ENCODE peak calls at places on chromosomes 11 and 22, in four cellular contexts. One of them, this sample, is unnamed.

GRCh38 chr11:45881708-45882368 is 3.6 kb upstream of the MAPK8IP1 start:
- DNase-seq in GM23338: no peak
- DNase-seq in suprapubic skin: no peak
- DNase-seq in transverse colon: no peak
- DNase-seq in this sample: no peak

GRCh38 chr22:33271390-33272161 is 213.4 kb upstream of the SYN3 start:
- DNase-seq in transverse colon: peak
- DNase-seq in GM23338: no peak
- DNase-seq in suprapubic skin: no peak
- DNase-seq in this sample: no peak

GRCh38 chr11:66676931-66677598 is 622 bp downstream of the RBM4B start:
- DNase-seq in suprapubic skin: no peak
- DNase-seq in transverse colon: no peak
- DNase-seq in GM23338: no peak
- DNase-seq in this sample: peak

GRCh38 chr11:33303541-33303940 is 46.4 kb downstream of the HIPK3 start:
- DNase-seq in transverse colon: no peak
- DNase-seq in suprapubic skin: no peak
- DNase-seq in GM23338: no peak
- DNase-seq in this sample: no peak

GRCh38 chr11:3103076-3103475 is 45.9 kb upstream of the CARS1 start:
- DNase-seq in GM23338: no peak
- DNase-seq in transverse colon: no peak
- DNase-seq in suprapubic skin: peak
- DNase-seq in this sample: no peak

GRCh38 chr11:44941286-44942021 is 9.2 kb downstream of the TP53I11 start:
- DNase-seq in transverse colon: no peak
- DNase-seq in suprapubic skin: no peak
- DNase-seq in GM23338: no peak
- DNase-seq in this sample: no peak

GRCh38 chr11:19055016-19055415 is 5.5 kb downstream of the MRGPRX2 start:
- DNase-seq in suprapubic skin: no peak
- DNase-seq in transverse colon: no peak
- DNase-seq in GM23338: no peak
- DNase-seq in this sample: no peak

GRCh38 chr11:77143405-77144020 is 15.5 kb downstream of the MYO7A start:
- DNase-seq in transverse colon: no peak
- DNase-seq in GM23338: no peak
- DNase-seq in suprapubic skin: no peak
- DNase-seq in this sample: no peak

GRCh38 chr11:99519095-99519494 is 498.3 kb downstream of the CNTN5 start:
- DNase-seq in suprapubic skin: no peak
- DNase-seq in transverse colon: no peak
- DNase-seq in GM23338: peak
- DNase-seq in this sample: no peak

GRCh38 chr11:110531056-110531756 is 101.5 kb downstream of the FDX1 start:
- DNase-seq in GM23338: no peak
- DNase-seq in transverse colon: no peak
- DNase-seq in suprapubic skin: no peak
- DNase-seq in this sample: no peak
- TF ChIP-seq CTCF in GM23338: no peak
- TF ChIP-seq CTCF in transverse colon: no peak
- TF ChIP-seq CTCF in suprapubic skin: no peak
- TF ChIP-seq CTCF in this sample: no peak

DNA sequence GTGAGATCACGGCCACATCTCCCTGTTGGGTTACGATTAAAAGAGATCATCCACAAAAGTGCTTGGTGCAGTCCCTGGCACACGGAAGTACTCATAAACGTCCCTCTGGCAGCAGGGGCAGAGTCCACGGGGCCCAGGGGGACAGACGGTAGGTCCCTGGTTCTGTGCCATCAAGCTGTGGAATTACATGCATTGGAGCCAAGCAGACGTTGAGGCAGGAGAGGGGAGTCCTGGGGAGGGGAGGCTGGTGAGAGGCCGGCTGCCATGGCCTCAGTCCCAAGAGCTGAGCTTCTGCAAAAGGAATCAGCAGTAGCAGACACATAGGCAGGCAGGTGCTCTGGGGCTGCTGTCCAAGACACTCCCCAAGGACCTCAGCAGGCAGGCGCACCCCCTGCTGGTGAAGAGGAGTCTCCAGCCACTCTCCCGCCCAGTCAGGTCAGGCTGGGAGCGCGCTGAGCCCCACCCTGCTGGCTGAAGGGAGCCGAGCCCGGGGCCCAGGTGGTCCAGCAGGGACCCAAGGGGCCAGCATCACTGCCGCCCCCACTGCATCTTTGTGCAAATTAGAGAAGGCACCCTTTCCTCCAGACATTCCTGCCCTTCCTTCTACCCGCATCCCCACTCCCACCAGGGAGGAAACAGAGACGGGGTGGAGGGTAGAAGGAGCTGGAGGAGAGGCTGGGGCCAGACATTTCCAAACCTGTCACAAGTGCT is 7.6 kb upstream of the KCTD17 start:
- DNase-seq in suprapubic skin: no peak
- DNase-seq in GM23338: peak
- DNase-seq in transverse colon: peak
- DNase-seq in this sample: peak
- TF ChIP-seq POLR2AphosphoS5 in suprapubic skin: no peak
- TF ChIP-seq POLR2AphosphoS5 in GM23338: no peak
- TF ChIP-seq POLR2AphosphoS5 in transverse colon: peak
- TF ChIP-seq POLR2AphosphoS5 in this sample: no peak

GRCh38 chr11:116145187-116145865 is 627.5 kb downstream of the BUD13 start:
- DNase-seq in GM23338: peak
- DNase-seq in suprapubic skin: no peak
- DNase-seq in transverse colon: no peak
- DNase-seq in this sample: no peak
- TF ChIP-seq CTCF in GM23338: peak
- TF ChIP-seq CTCF in suprapubic skin: no peak
- TF ChIP-seq CTCF in transverse colon: no peak
- TF ChIP-seq CTCF in this sample: no peak

DNA sequence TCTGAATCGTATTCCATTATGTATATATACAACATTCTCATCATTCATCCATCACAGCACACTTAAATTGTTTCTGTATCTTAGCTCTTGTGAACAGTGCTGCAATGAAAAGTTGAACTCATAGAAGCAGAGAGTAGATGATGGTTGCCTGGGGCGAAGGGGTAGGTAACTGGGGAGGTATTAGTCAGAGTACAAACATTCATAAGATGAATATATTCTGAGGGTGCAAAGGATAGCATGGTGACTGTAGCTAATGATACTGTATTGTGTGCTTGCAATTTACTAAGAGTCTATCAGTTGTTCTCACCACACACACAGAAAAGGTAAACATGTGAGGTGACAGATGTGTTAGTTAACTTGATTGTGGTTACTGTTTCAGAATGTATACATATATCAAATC is 12.6 kb upstream of the RFPL2 start:
- DNase-seq in transverse colon: no peak
- DNase-seq in GM23338: no peak
- DNase-seq in suprapubic skin: no peak
- DNase-seq in this sample: no peak
- TF ChIP-seq POLR2AphosphoS5 in transverse colon: no peak
- TF ChIP-seq POLR2AphosphoS5 in GM23338: no peak
- TF ChIP-seq POLR2AphosphoS5 in suprapubic skin: no peak
- TF ChIP-seq POLR2AphosphoS5 in this sample: no peak

DNA sequence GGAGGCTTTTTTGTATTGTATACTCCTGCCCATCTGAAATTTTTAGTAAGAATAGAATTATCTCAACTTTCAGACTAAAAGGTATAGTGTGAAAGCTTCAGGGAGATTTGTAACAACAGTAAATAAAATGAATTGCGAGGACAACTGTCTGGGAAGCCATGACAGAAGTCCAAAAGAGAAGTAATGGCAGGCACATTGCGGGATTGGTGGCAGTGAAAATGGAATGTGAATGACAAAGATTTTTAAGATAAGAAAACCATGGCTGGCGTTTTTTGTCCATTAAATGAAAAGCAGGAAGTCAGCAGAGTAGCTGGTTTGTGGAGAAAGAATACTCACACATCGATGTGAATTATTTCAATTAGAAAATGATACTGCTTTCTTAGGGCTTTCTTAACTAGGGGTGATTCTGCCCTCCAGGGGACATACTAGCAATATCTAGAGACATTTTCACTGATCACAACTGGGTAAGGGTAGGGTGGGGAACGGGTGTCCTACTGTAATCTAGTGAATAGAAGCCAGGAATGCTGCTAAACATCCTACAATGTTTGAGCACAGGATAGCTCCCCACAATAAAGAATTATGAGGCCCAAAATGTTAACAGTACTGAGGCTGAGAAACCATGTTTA is 1.6 kb downstream of the NPAT start:
- DNase-seq in transverse colon: no peak
- DNase-seq in suprapubic skin: no peak
- DNase-seq in GM23338: no peak
- DNase-seq in this sample: no peak
- TF ChIP-seq CTCF in transverse colon: no peak
- TF ChIP-seq CTCF in suprapubic skin: no peak
- TF ChIP-seq CTCF in GM23338: peak
- TF ChIP-seq CTCF in this sample: no peak

DNA sequence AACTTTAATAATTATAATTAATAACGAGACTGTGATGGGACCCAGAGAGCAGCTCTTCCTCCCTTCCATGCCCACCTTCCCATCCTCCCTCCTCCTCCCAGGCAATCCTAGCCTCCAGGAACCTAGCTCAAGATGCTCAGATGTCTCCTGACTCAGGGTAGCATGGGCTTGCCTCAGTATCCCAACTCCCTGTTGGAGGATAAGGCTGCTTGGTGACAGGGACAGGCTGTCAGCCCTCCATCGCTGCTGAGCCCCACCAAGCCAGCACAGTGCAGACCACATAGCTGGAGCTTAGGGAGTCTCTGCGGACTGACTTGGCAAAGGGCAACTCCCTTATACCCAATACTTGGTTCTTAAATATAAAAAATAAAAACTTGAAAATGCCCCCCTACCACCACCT is 11.5 kb downstream of the MYH9 start:
- DNase-seq in GM23338: no peak
- DNase-seq in suprapubic skin: no peak
- DNase-seq in transverse colon: no peak
- DNase-seq in this sample: no peak
- TF ChIP-seq POLR2AphosphoS5 in GM23338: no peak
- TF ChIP-seq POLR2AphosphoS5 in suprapubic skin: no peak
- TF ChIP-seq POLR2AphosphoS5 in transverse colon: no peak
- TF ChIP-seq POLR2AphosphoS5 in this sample: peak

DNA sequence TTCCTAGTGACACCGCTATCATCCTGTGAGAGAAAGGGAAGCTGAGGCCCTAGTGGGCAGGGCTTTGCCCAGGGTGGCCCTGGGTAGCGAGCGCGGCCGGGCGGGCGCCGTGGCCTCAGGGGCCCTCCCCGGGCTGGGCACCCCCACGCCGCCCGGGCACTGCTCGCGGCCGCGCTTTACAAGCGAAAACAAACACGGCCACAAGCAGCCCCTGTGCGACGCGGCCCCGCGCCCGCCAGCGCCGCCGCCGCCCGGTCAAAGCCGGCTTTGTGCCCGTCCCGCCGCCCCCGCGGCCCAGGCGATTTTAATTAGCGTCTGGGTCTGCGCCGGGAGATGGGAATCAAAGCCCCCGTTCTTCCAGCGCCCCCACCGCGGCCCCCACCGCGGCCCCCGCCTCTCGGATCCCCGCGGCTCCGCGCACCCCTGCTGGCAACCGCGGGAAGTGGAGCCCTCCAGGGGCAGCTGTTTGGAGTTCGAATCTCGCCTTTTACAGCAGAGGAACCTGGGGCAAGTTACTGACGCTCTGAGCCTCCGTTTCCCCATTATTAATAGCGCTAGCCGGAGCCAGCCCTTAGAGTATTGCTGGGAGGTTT is 47.9 kb downstream of the CHRDL2 start:
- DNase-seq in GM23338: peak
- DNase-seq in suprapubic skin: peak
- DNase-seq in transverse colon: peak
- DNase-seq in this sample: peak
- TF ChIP-seq CTCF in GM23338: peak
- TF ChIP-seq CTCF in suprapubic skin: peak
- TF ChIP-seq CTCF in transverse colon: peak
- TF ChIP-seq CTCF in this sample: peak

This sample was measured in spleen.